ENCODE peak calls at places on chromosomes 6 and 20, in ten cellular contexts. One of them, this sample, is unnamed.

GRCh38 chr20:9258891-9259290 is 190.0 kb downstream of the PLCB4 start:
- DNase-seq in NAMALWA: no peak
- DNase-seq in hippocampal formation: no peak
- DNase-seq in GM03348: no peak
- DNase-seq in stimulated activated CD4-positive, alpha-beta T cell treated with anti-CD3 and anti-CD28 coated beads, Interleukin-4, amount 100 ng/mL, for 48 hours: no peak
- DNase-seq in transverse colon: no peak
- DNase-seq in fibroblast of the aortic adventitia: no peak
- DNase-seq in activated CD8-positive, alpha-beta memory T cell treated with anti-CD3 and anti-CD28 coated beads, Interleukin-2, amount 10 ng/mL, durations not matched to agents 7 days and 5 days: no peak
- DNase-seq in lower lobe of right lung: no peak
- DNase-seq in cardiac muscle cell: no peak
- DNase-seq in this sample: no peak

GRCh38 chr6:57040011-57040410 is 6.5 kb upstream of the KIAA1586 start:
- DNase-seq in activated CD8-positive, alpha-beta memory T cell treated with anti-CD3 and anti-CD28 coated beads, Interleukin-2, amount 10 ng/mL, durations not matched to agents 7 days and 5 days: no peak
- DNase-seq in hippocampal formation: no peak
- DNase-seq in transverse colon: no peak
- DNase-seq in NAMALWA: peak
- DNase-seq in GM03348: no peak
- DNase-seq in stimulated activated CD4-positive, alpha-beta T cell treated with anti-CD3 and anti-CD28 coated beads, Interleukin-4, amount 100 ng/mL, for 48 hours: no peak
- DNase-seq in lower lobe of right lung: no peak
- DNase-seq in fibroblast of the aortic adventitia: no peak
- DNase-seq in cardiac muscle cell: no peak
- DNase-seq in this sample: no peak

GRCh38 chr6:101403566-101403965 is 10.1 kb downstream of the GRIK2 start:
- DNase-seq in NAMALWA: no peak
- DNase-seq in lower lobe of right lung: no peak
- DNase-seq in fibroblast of the aortic adventitia: no peak
- DNase-seq in GM03348: no peak
- DNase-seq in activated CD8-positive, alpha-beta memory T cell treated with anti-CD3 and anti-CD28 coated beads, Interleukin-2, amount 10 ng/mL, durations not matched to agents 7 days and 5 days: no peak
- DNase-seq in stimulated activated CD4-positive, alpha-beta T cell treated with anti-CD3 and anti-CD28 coated beads, Interleukin-4, amount 100 ng/mL, for 48 hours: no peak
- DNase-seq in cardiac muscle cell: no peak
- DNase-seq in hippocampal formation: no peak
- DNase-seq in transverse colon: no peak
- DNase-seq in this sample: no peak

GRCh38 chr20:16206817-16207216 is 366.4 kb downstream of the KIF16B start:
- DNase-seq in NAMALWA: no peak
- DNase-seq in cardiac muscle cell: no peak
- DNase-seq in hippocampal formation: no peak
- DNase-seq in activated CD8-positive, alpha-beta memory T cell treated with anti-CD3 and anti-CD28 coated beads, Interleukin-2, amount 10 ng/mL, durations not matched to agents 7 days and 5 days: no peak
- DNase-seq in GM03348: no peak
- DNase-seq in stimulated activated CD4-positive, alpha-beta T cell treated with anti-CD3 and anti-CD28 coated beads, Interleukin-4, amount 100 ng/mL, for 48 hours: no peak
- DNase-seq in transverse colon: no peak
- DNase-seq in lower lobe of right lung: peak
- DNase-seq in fibroblast of the aortic adventitia: no peak
- DNase-seq in this sample: no peak

GRCh38 chr6:100509101-100509500 is 44.4 kb upstream of the SIM1 start:
- DNase-seq in GM03348: no peak
- DNase-seq in hippocampal formation: no peak
- DNase-seq in activated CD8-positive, alpha-beta memory T cell treated with anti-CD3 and anti-CD28 coated beads, Interleukin-2, amount 10 ng/mL, durations not matched to agents 7 days and 5 days: no peak
- DNase-seq in cardiac muscle cell: no peak
- DNase-seq in stimulated activated CD4-positive, alpha-beta T cell treated with anti-CD3 and anti-CD28 coated beads, Interleukin-4, amount 100 ng/mL, for 48 hours: no peak
- DNase-seq in transverse colon: no peak
- DNase-seq in lower lobe of right lung: no peak
- DNase-seq in NAMALWA: no peak
- DNase-seq in fibroblast of the aortic adventitia: no peak
- DNase-seq in this sample: no peak

GRCh38 chr6:7910654-7911344 is at the start of gene TXNDC5:
- DNase-seq in GM03348: peak
- DNase-seq in fibroblast of the aortic adventitia: peak
- DNase-seq in cardiac muscle cell: peak
- DNase-seq in activated CD8-positive, alpha-beta memory T cell treated with anti-CD3 and anti-CD28 coated beads, Interleukin-2, amount 10 ng/mL, durations not matched to agents 7 days and 5 days: peak
- DNase-seq in hippocampal formation: peak
- DNase-seq in NAMALWA: peak
- DNase-seq in lower lobe of right lung: peak
- DNase-seq in stimulated activated CD4-positive, alpha-beta T cell treated with anti-CD3 and anti-CD28 coated beads, Interleukin-4, amount 100 ng/mL, for 48 hours: peak
- DNase-seq in transverse colon: peak
- DNase-seq in this sample: peak

GRCh38 chr20:48131581-48131980 is 346.3 kb upstream of the SULF2 start:
- DNase-seq in cardiac muscle cell: peak
- DNase-seq in NAMALWA: no peak
- DNase-seq in lower lobe of right lung: no peak
- DNase-seq in activated CD8-positive, alpha-beta memory T cell treated with anti-CD3 and anti-CD28 coated beads, Interleukin-2, amount 10 ng/mL, durations not matched to agents 7 days and 5 days: no peak
- DNase-seq in transverse colon: no peak
- DNase-seq in hippocampal formation: no peak
- DNase-seq in fibroblast of the aortic adventitia: peak
- DNase-seq in GM03348: peak
- DNase-seq in stimulated activated CD4-positive, alpha-beta T cell treated with anti-CD3 and anti-CD28 coated beads, Interleukin-4, amount 100 ng/mL, for 48 hours: no peak
- DNase-seq in this sample: no peak

GRCh38 chr20:46174469-46175126 is 56.5 kb downstream of the CD40 start:
- DNase-seq in fibroblast of the aortic adventitia: peak
- DNase-seq in transverse colon: peak
- DNase-seq in hippocampal formation: peak
- DNase-seq in GM03348: peak
- DNase-seq in stimulated activated CD4-positive, alpha-beta T cell treated with anti-CD3 and anti-CD28 coated beads, Interleukin-4, amount 100 ng/mL, for 48 hours: peak
- DNase-seq in lower lobe of right lung: peak
- DNase-seq in activated CD8-positive, alpha-beta memory T cell treated with anti-CD3 and anti-CD28 coated beads, Interleukin-2, amount 10 ng/mL, durations not matched to agents 7 days and 5 days: peak
- DNase-seq in NAMALWA: no peak
- DNase-seq in cardiac muscle cell: peak
- DNase-seq in this sample: peak

GRCh38 chr20:57658447-57659130 is 38.4 kb upstream of the ZBP1 start:
- DNase-seq in fibroblast of the aortic adventitia: no peak
- DNase-seq in GM03348: no peak
- DNase-seq in cardiac muscle cell: no peak
- DNase-seq in hippocampal formation: no peak
- DNase-seq in stimulated activated CD4-positive, alpha-beta T cell treated with anti-CD3 and anti-CD28 coated beads, Interleukin-4, amount 100 ng/mL, for 48 hours: no peak
- DNase-seq in NAMALWA: no peak
- DNase-seq in transverse colon: peak
- DNase-seq in activated CD8-positive, alpha-beta memory T cell treated with anti-CD3 and anti-CD28 coated beads, Interleukin-2, amount 10 ng/mL, durations not matched to agents 7 days and 5 days: peak
- DNase-seq in lower lobe of right lung: peak
- DNase-seq in this sample: no peak

GRCh38 chr6:149929422-149929821 is 6.5 kb upstream of the RAET1G start:
- DNase-seq in lower lobe of right lung: no peak
- DNase-seq in NAMALWA: peak
- DNase-seq in transverse colon: no peak
- DNase-seq in fibroblast of the aortic adventitia: no peak
- DNase-seq in stimulated activated CD4-positive, alpha-beta T cell treated with anti-CD3 and anti-CD28 coated beads, Interleukin-4, amount 100 ng/mL, for 48 hours: no peak
- DNase-seq in cardiac muscle cell: no peak
- DNase-seq in activated CD8-positive, alpha-beta memory T cell treated with anti-CD3 and anti-CD28 coated beads, Interleukin-2, amount 10 ng/mL, durations not matched to agents 7 days and 5 days: no peak
- DNase-seq in GM03348: no peak
- DNase-seq in hippocampal formation: no peak
- DNase-seq in this sample: no peak

GRCh38 chr6:35496036-35496850 is 636 bp downstream of the TEAD3 start:
- DNase-seq in NAMALWA: no peak
- DNase-seq in stimulated activated CD4-positive, alpha-beta T cell treated with anti-CD3 and anti-CD28 coated beads, Interleukin-4, amount 100 ng/mL, for 48 hours: no peak
- DNase-seq in GM03348: peak
- DNase-seq in activated CD8-positive, alpha-beta memory T cell treated with anti-CD3 and anti-CD28 coated beads, Interleukin-2, amount 10 ng/mL, durations not matched to agents 7 days and 5 days: no peak
- DNase-seq in lower lobe of right lung: no peak
- DNase-seq in fibroblast of the aortic adventitia: peak
- DNase-seq in transverse colon: peak
- DNase-seq in cardiac muscle cell: peak
- DNase-seq in hippocampal formation: no peak
- DNase-seq in this sample: peak

GRCh38 chr6:136920216-136920857 is 1.8 kb upstream of the SLC35D3 start:
- DNase-seq in GM03348: no peak
- DNase-seq in cardiac muscle cell: peak
- DNase-seq in hippocampal formation: no peak
- DNase-seq in fibroblast of the aortic adventitia: no peak
- DNase-seq in lower lobe of right lung: no peak
- DNase-seq in activated CD8-positive, alpha-beta memory T cell treated with anti-CD3 and anti-CD28 coated beads, Interleukin-2, amount 10 ng/mL, durations not matched to agents 7 days and 5 days: no peak
- DNase-seq in NAMALWA: peak
- DNase-seq in stimulated activated CD4-positive, alpha-beta T cell treated with anti-CD3 and anti-CD28 coated beads, Interleukin-4, amount 100 ng/mL, for 48 hours: no peak
- DNase-seq in transverse colon: no peak
- DNase-seq in this sample: no peak

GRCh38 chr6:43887906-43888683 is 118.1 kb downstream of the VEGFA start:
- DNase-seq in hippocampal formation: no peak
- DNase-seq in fibroblast of the aortic adventitia: no peak
- DNase-seq in transverse colon: no peak
- DNase-seq in activated CD8-positive, alpha-beta memory T cell treated with anti-CD3 and anti-CD28 coated beads, Interleukin-2, amount 10 ng/mL, durations not matched to agents 7 days and 5 days: no peak
- DNase-seq in stimulated activated CD4-positive, alpha-beta T cell treated with anti-CD3 and anti-CD28 coated beads, Interleukin-4, amount 100 ng/mL, for 48 hours: no peak
- DNase-seq in cardiac muscle cell: no peak
- DNase-seq in lower lobe of right lung: no peak
- DNase-seq in NAMALWA: no peak
- DNase-seq in GM03348: no peak
- DNase-seq in this sample: no peak

GRCh38 chr6:138518054-138518453 is 18.8 kb upstream of the NHSL1 start:
- DNase-seq in cardiac muscle cell: no peak
- DNase-seq in transverse colon: no peak
- DNase-seq in stimulated activated CD4-positive, alpha-beta T cell treated with anti-CD3 and anti-CD28 coated beads, Interleukin-4, amount 100 ng/mL, for 48 hours: no peak
- DNase-seq in activated CD8-positive, alpha-beta memory T cell treated with anti-CD3 and anti-CD28 coated beads, Interleukin-2, amount 10 ng/mL, durations not matched to agents 7 days and 5 days: no peak
- DNase-seq in GM03348: no peak
- DNase-seq in hippocampal formation: no peak
- DNase-seq in NAMALWA: no peak
- DNase-seq in fibroblast of the aortic adventitia: no peak
- DNase-seq in lower lobe of right lung: no peak
- DNase-seq in this sample: no peak

GRCh38 chr20:51923611-51924010 is 121.3 kb upstream of the SALL4 start:
- DNase-seq in cardiac muscle cell: no peak
- DNase-seq in hippocampal formation: no peak
- DNase-seq in fibroblast of the aortic adventitia: no peak
- DNase-seq in activated CD8-positive, alpha-beta memory T cell treated with anti-CD3 and anti-CD28 coated beads, Interleukin-2, amount 10 ng/mL, durations not matched to agents 7 days and 5 days: no peak
- DNase-seq in NAMALWA: no peak
- DNase-seq in stimulated activated CD4-positive, alpha-beta T cell treated with anti-CD3 and anti-CD28 coated beads, Interleukin-4, amount 100 ng/mL, for 48 hours: no peak
- DNase-seq in GM03348: no peak
- DNase-seq in transverse colon: no peak
- DNase-seq in lower lobe of right lung: no peak
- DNase-seq in this sample: no peak

GRCh38 chr6:11298651-11299420 is 66.4 kb upstream of the NEDD9 start:
- DNase-seq in lower lobe of right lung: peak
- DNase-seq in transverse colon: no peak
- DNase-seq in stimulated activated CD4-positive, alpha-beta T cell treated with anti-CD3 and anti-CD28 coated beads, Interleukin-4, amount 100 ng/mL, for 48 hours: no peak
- DNase-seq in fibroblast of the aortic adventitia: no peak
- DNase-seq in cardiac muscle cell: no peak
- DNase-seq in NAMALWA: no peak
- DNase-seq in activated CD8-positive, alpha-beta memory T cell treated with anti-CD3 and anti-CD28 coated beads, Interleukin-2, amount 10 ng/mL, durations not matched to agents 7 days and 5 days: peak
- DNase-seq in GM03348: no peak
- DNase-seq in hippocampal formation: no peak
- DNase-seq in this sample: no peak

GRCh38 chr6:106381871-106382270 is 21.4 kb downstream of the CRYBG1 start:
- DNase-seq in activated CD8-positive, alpha-beta memory T cell treated with anti-CD3 and anti-CD28 coated beads, Interleukin-2, amount 10 ng/mL, durations not matched to agents 7 days and 5 days: peak
- DNase-seq in GM03348: no peak
- DNase-seq in NAMALWA: no peak
- DNase-seq in transverse colon: peak
- DNase-seq in hippocampal formation: no peak
- DNase-seq in cardiac muscle cell: no peak
- DNase-seq in stimulated activated CD4-positive, alpha-beta T cell treated with anti-CD3 and anti-CD28 coated beads, Interleukin-4, amount 100 ng/mL, for 48 hours: no peak
- DNase-seq in lower lobe of right lung: no peak
- DNase-seq in fibroblast of the aortic adventitia: peak
- DNase-seq in this sample: no peak

GRCh38 chr6:132300323-132300949 is 100.8 kb downstream of the MOXD1 start:
- DNase-seq in stimulated activated CD4-positive, alpha-beta T cell treated with anti-CD3 and anti-CD28 coated beads, Interleukin-4, amount 100 ng/mL, for 48 hours: no peak
- DNase-seq in hippocampal formation: peak
- DNase-seq in activated CD8-positive, alpha-beta memory T cell treated with anti-CD3 and anti-CD28 coated beads, Interleukin-2, amount 10 ng/mL, durations not matched to agents 7 days and 5 days: no peak
- DNase-seq in transverse colon: peak
- DNase-seq in NAMALWA: peak
- DNase-seq in cardiac muscle cell: peak
- DNase-seq in GM03348: peak
- DNase-seq in lower lobe of right lung: no peak
- DNase-seq in fibroblast of the aortic adventitia: peak
- DNase-seq in this sample: peak

GRCh38 chr6:56416247-56416646 is 168.9 kb upstream of the COL21A1 start:
- DNase-seq in fibroblast of the aortic adventitia: peak
- DNase-seq in transverse colon: no peak
- DNase-seq in stimulated activated CD4-positive, alpha-beta T cell treated with anti-CD3 and anti-CD28 coated beads, Interleukin-4, amount 100 ng/mL, for 48 hours: no peak
- DNase-seq in GM03348: peak
- DNase-seq in hippocampal formation: no peak
- DNase-seq in lower lobe of right lung: no peak
- DNase-seq in activated CD8-positive, alpha-beta memory T cell treated with anti-CD3 and anti-CD28 coated beads, Interleukin-2, amount 10 ng/mL, durations not matched to agents 7 days and 5 days: no peak
- DNase-seq in cardiac muscle cell: no peak
- DNase-seq in NAMALWA: no peak
- DNase-seq in this sample: no peak

GRCh38 chr20:43459022-43459942 is 1.6 kb downstream of the SRSF6 start:
- DNase-seq in GM03348: no peak
- DNase-seq in transverse colon: peak
- DNase-seq in cardiac muscle cell: peak
- DNase-seq in stimulated activated CD4-positive, alpha-beta T cell treated with anti-CD3 and anti-CD28 coated beads, Interleukin-4, amount 100 ng/mL, for 48 hours: no peak
- DNase-seq in activated CD8-positive, alpha-beta memory T cell treated with anti-CD3 and anti-CD28 coated beads, Interleukin-2, amount 10 ng/mL, durations not matched to agents 7 days and 5 days: peak
- DNase-seq in NAMALWA: no peak
- DNase-seq in lower lobe of right lung: no peak
- DNase-seq in hippocampal formation: no peak
- DNase-seq in fibroblast of the aortic adventitia: peak
- DNase-seq in this sample: no peak

GRCh38 chr6:137570307-137570832 is 76.2 kb upstream of the OLIG3 start:
- DNase-seq in lower lobe of right lung: no peak
- DNase-seq in transverse colon: no peak
- DNase-seq in activated CD8-positive, alpha-beta memory T cell treated with anti-CD3 and anti-CD28 coated beads, Interleukin-2, amount 10 ng/mL, durations not matched to agents 7 days and 5 days: no peak
- DNase-seq in cardiac muscle cell: no peak
- DNase-seq in NAMALWA: no peak
- DNase-seq in fibroblast of the aortic adventitia: no peak
- DNase-seq in stimulated activated CD4-positive, alpha-beta T cell treated with anti-CD3 and anti-CD28 coated beads, Interleukin-4, amount 100 ng/mL, for 48 hours: no peak
- DNase-seq in GM03348: no peak
- DNase-seq in hippocampal formation: no peak
- DNase-seq in this sample: no peak

GRCh38 chr6:52227495-52227894 is 16.8 kb downstream of the IL17F start:
- DNase-seq in NAMALWA: no peak
- DNase-seq in activated CD8-positive, alpha-beta memory T cell treated with anti-CD3 and anti-CD28 coated beads, Interleukin-2, amount 10 ng/mL, durations not matched to agents 7 days and 5 days: peak
- DNase-seq in transverse colon: no peak
- DNase-seq in fibroblast of the aortic adventitia: no peak
- DNase-seq in GM03348: no peak
- DNase-seq in cardiac muscle cell: no peak
- DNase-seq in stimulated activated CD4-positive, alpha-beta T cell treated with anti-CD3 and anti-CD28 coated beads, Interleukin-4, amount 100 ng/mL, for 48 hours: peak
- DNase-seq in hippocampal formation: no peak
- DNase-seq in lower lobe of right lung: no peak
- DNase-seq in this sample: no peak

GRCh38 chr6:102732908-102733307 is 1339.4 kb downstream of the GRIK2 start:
- DNase-seq in activated CD8-positive, alpha-beta memory T cell treated with anti-CD3 and anti-CD28 coated beads, Interleukin-2, amount 10 ng/mL, durations not matched to agents 7 days and 5 days: no peak
- DNase-seq in fibroblast of the aortic adventitia: no peak
- DNase-seq in lower lobe of right lung: no peak
- DNase-seq in cardiac muscle cell: no peak
- DNase-seq in transverse colon: no peak
- DNase-seq in hippocampal formation: no peak
- DNase-seq in GM03348: no peak
- DNase-seq in stimulated activated CD4-positive, alpha-beta T cell treated with anti-CD3 and anti-CD28 coated beads, Interleukin-4, amount 100 ng/mL, for 48 hours: no peak
- DNase-seq in NAMALWA: no peak
- DNase-seq in this sample: no peak

GRCh38 chr20:63366658-63367360 is 5.7 kb upstream of the CHRNA4 start:
- DNase-seq in fibroblast of the aortic adventitia: no peak
- DNase-seq in hippocampal formation: no peak
- DNase-seq in transverse colon: no peak
- DNase-seq in NAMALWA: no peak
- DNase-seq in lower lobe of right lung: no peak
- DNase-seq in stimulated activated CD4-positive, alpha-beta T cell treated with anti-CD3 and anti-CD28 coated beads, Interleukin-4, amount 100 ng/mL, for 48 hours: no peak
- DNase-seq in GM03348: no peak
- DNase-seq in cardiac muscle cell: no peak
- DNase-seq in activated CD8-positive, alpha-beta memory T cell treated with anti-CD3 and anti-CD28 coated beads, Interleukin-2, amount 10 ng/mL, durations not matched to agents 7 days and 5 days: no peak
- DNase-seq in this sample: no peak

GRCh38 chr6:43729537-43729936 is 40.5 kb upstream of the VEGFA start:
- DNase-seq in fibroblast of the aortic adventitia: no peak
- DNase-seq in stimulated activated CD4-positive, alpha-beta T cell treated with anti-CD3 and anti-CD28 coated beads, Interleukin-4, amount 100 ng/mL, for 48 hours: no peak
- DNase-seq in NAMALWA: no peak
- DNase-seq in lower lobe of right lung: no peak
- DNase-seq in GM03348: no peak
- DNase-seq in activated CD8-positive, alpha-beta memory T cell treated with anti-CD3 and anti-CD28 coated beads, Interleukin-2, amount 10 ng/mL, durations not matched to agents 7 days and 5 days: no peak
- DNase-seq in cardiac muscle cell: no peak
- DNase-seq in hippocampal formation: no peak
- DNase-seq in transverse colon: peak
- DNase-seq in this sample: no peak